ENCODE peak calls at places on chromosomes 2 and 18, in five cellular contexts. One of them, this sample, is unnamed. For H3K4me1 and H3K36me3, the result is how much of the 10 kb centered on the place peaks cover.

GRCh38 chr2:30425326-30425725 is 21.7 kb upstream of the LCLAT1 start:
- DNase-seq in K562: no peak
- DNase-seq in neural progenitor cell: no peak
- DNase-seq in SJSA1: no peak
- DNase-seq in lower lobe of right lung: no peak
- DNase-seq in this sample: peak

GRCh38 chr2:99565227-99565626 is 75.4 kb upstream of the REV1 start:
- DNase-seq in K562: no peak
- DNase-seq in neural progenitor cell: no peak
- DNase-seq in SJSA1: no peak
- DNase-seq in lower lobe of right lung: no peak
- DNase-seq in this sample: no peak

GRCh38 chr18:7760967-7761946 is 194.1 kb downstream of the PTPRM start:
- DNase-seq in K562: no peak
- DNase-seq in neural progenitor cell: no peak
- DNase-seq in SJSA1: no peak
- DNase-seq in lower lobe of right lung: no peak
- DNase-seq in this sample: no peak

GRCh38 chr2:23519334-23519651 is 134.3 kb downstream of the KLHL29 start:
- DNase-seq in K562: no peak
- DNase-seq in neural progenitor cell: no peak
- DNase-seq in SJSA1: no peak
- DNase-seq in lower lobe of right lung: no peak
- DNase-seq in this sample: peak

GRCh38 chr2:132270255-132270654 is 108.5 kb upstream of the ANKRD30BL start:
- DNase-seq in K562: no peak
- DNase-seq in neural progenitor cell: no peak
- DNase-seq in SJSA1: no peak
- DNase-seq in lower lobe of right lung: no peak
- DNase-seq in this sample: no peak

GRCh38 chr2:18357537-18357936 is 202.9 kb downstream of the RDH14 start:
- DNase-seq in K562: no peak
- DNase-seq in neural progenitor cell: no peak
- DNase-seq in SJSA1: no peak
- DNase-seq in lower lobe of right lung: no peak
- DNase-seq in this sample: no peak

GRCh38 chr2:181025004-181025403 is 44.6 kb downstream of the UBE2E3 start:
- DNase-seq in K562: no peak
- DNase-seq in neural progenitor cell: no peak
- DNase-seq in SJSA1: no peak
- DNase-seq in lower lobe of right lung: no peak
- DNase-seq in this sample: no peak

GRCh38 chr18:45107425-45107824 is 426.7 kb downstream of the SETBP1 start:
- DNase-seq in K562: no peak
- DNase-seq in neural progenitor cell: no peak
- DNase-seq in SJSA1: no peak
- DNase-seq in lower lobe of right lung: no peak
- DNase-seq in this sample: no peak

GRCh38 chr2:186653511-186653910 is 40.3 kb upstream of the FAM171B start:
- DNase-seq in K562: no peak
- DNase-seq in neural progenitor cell: no peak
- DNase-seq in SJSA1: no peak
- DNase-seq in lower lobe of right lung: no peak
- DNase-seq in this sample: no peak

GRCh38 chr2:16477648-16478047 is 188.0 kb downstream of the CYRIA start:
- DNase-seq in K562: no peak
- DNase-seq in neural progenitor cell: no peak
- DNase-seq in SJSA1: no peak
- DNase-seq in lower lobe of right lung: no peak
- DNase-seq in this sample: no peak

GRCh38 chr2:217147751-217148318 is 288.0 kb upstream of the TNP1 start:
- DNase-seq in K562: peak
- DNase-seq in neural progenitor cell: no peak
- DNase-seq in SJSA1: no peak
- DNase-seq in lower lobe of right lung: no peak
- DNase-seq in this sample: no peak

GRCh38 chr2:120589782-120590608 is 145.7 kb upstream of the GLI2 start:
- DNase-seq in K562: no peak
- DNase-seq in neural progenitor cell: no peak
- DNase-seq in SJSA1: peak
- DNase-seq in lower lobe of right lung: no peak
- DNase-seq in this sample: no peak

GRCh38 chr2:152369176-152369860 is 34.3 kb downstream of the FMNL2 start:
- DNase-seq in K562: no peak
- DNase-seq in neural progenitor cell: no peak
- DNase-seq in SJSA1: peak
- DNase-seq in lower lobe of right lung: no peak
- DNase-seq in this sample: no peak

GRCh38 chr2:45862843-45863242 is 211.4 kb downstream of the PRKCE start:
- DNase-seq in K562: no peak
- DNase-seq in neural progenitor cell: no peak
- DNase-seq in SJSA1: no peak
- DNase-seq in lower lobe of right lung: no peak
- DNase-seq in this sample: no peak

GRCh38 chr2:168559187-168559586 is 103.1 kb downstream of the CERS6 start:
- DNase-seq in K562: no peak
- DNase-seq in neural progenitor cell: no peak
- DNase-seq in SJSA1: no peak
- DNase-seq in lower lobe of right lung: no peak
- DNase-seq in this sample: no peak

GRCh38 chr2:109475531-109476210 is 138.1 kb downstream of the SEPTIN10 start:
- DNase-seq in K562: no peak
- DNase-seq in neural progenitor cell: no peak
- DNase-seq in SJSA1: no peak
- DNase-seq in lower lobe of right lung: peak
- DNase-seq in this sample: no peak

GRCh38 chr2:109636290-109636675 is 22.1 kb downstream of the SOWAHC start:
- DNase-seq in K562: no peak
- DNase-seq in neural progenitor cell: no peak
- DNase-seq in SJSA1: no peak
- DNase-seq in lower lobe of right lung: no peak
- DNase-seq in this sample: no peak

GRCh38 chr2:210540471-210541257 is 15.7 kb upstream of the CPS1 start:
- DNase-seq in K562: no peak
- DNase-seq in neural progenitor cell: no peak
- DNase-seq in SJSA1: no peak
- DNase-seq in lower lobe of right lung: no peak
- DNase-seq in this sample: no peak

GRCh38 chr2:112795720-112796119 is 11.4 kb upstream of the IL1A start:
- DNase-seq in K562: no peak
- DNase-seq in neural progenitor cell: no peak
- DNase-seq in SJSA1: no peak
- DNase-seq in lower lobe of right lung: no peak
- DNase-seq in this sample: no peak

GRCh38 chr2:37766087-37766486 is 94.6 kb upstream of the CDC42EP3 start:
- DNase-seq in K562: no peak
- DNase-seq in neural progenitor cell: no peak
- DNase-seq in SJSA1: peak
- DNase-seq in lower lobe of right lung: no peak
- DNase-seq in this sample: no peak

GRCh38 chr2:152421521-152422367 is 86.8 kb downstream of the FMNL2 start:
- DNase-seq in K562: no peak
- DNase-seq in neural progenitor cell: no peak
- DNase-seq in SJSA1: peak
- DNase-seq in lower lobe of right lung: no peak
- DNase-seq in this sample: peak

GRCh38 chr2:132725716-132726115 is 55.7 kb upstream of the LYPD1 start:
- DNase-seq in K562: no peak
- DNase-seq in neural progenitor cell: no peak
- DNase-seq in SJSA1: no peak
- DNase-seq in lower lobe of right lung: no peak
- DNase-seq in this sample: no peak

GRCh38 chr2:102103284-102103683 is 39.3 kb upstream of the IL1R1 start:
- DNase-seq in K562: no peak
- DNase-seq in neural progenitor cell: no peak
- DNase-seq in SJSA1: no peak
- DNase-seq in lower lobe of right lung: no peak
- DNase-seq in this sample: no peak

GRCh38 chr2:102101097-102101843 is 41.3 kb upstream of the IL1R1 start:
- DNase-seq in K562: no peak
- DNase-seq in neural progenitor cell: no peak
- DNase-seq in SJSA1: no peak
- DNase-seq in lower lobe of right lung: no peak
- DNase-seq in this sample: no peak

GRCh38 chr2:102101844-102102635 is 40.5 kb upstream of the IL1R1 start:
- DNase-seq in K562: no peak
- DNase-seq in neural progenitor cell: no peak
- DNase-seq in SJSA1: no peak
- DNase-seq in lower lobe of right lung: no peak
- DNase-seq in this sample: no peak

GRCh38 chr2:102106133-102106556 is 36.4 kb upstream of the IL1R1 start:
- DNase-seq in K562: no peak
- DNase-seq in neural progenitor cell: no peak
- DNase-seq in SJSA1: peak
- DNase-seq in lower lobe of right lung: no peak
- DNase-seq in this sample: no peak

GRCh38 chr2:102103992-102104871 is 38.3 kb upstream of the IL1R1 start:
- DNase-seq in K562: no peak
- DNase-seq in neural progenitor cell: no peak
- DNase-seq in SJSA1: peak
- DNase-seq in lower lobe of right lung: peak
- DNase-seq in this sample: peak
- H3K4me1 ChIP-seq in K562: under half
- H3K4me1 ChIP-seq in neural progenitor cell: under half
- H3K4me1 ChIP-seq in SJSA1: under half
- H3K4me1 ChIP-seq in lower lobe of right lung: under half
- H3K4me1 ChIP-seq in this sample: under half

GRCh38 chr2:42848270-42848669 is 55.9 kb upstream of the HAAO start:
- DNase-seq in K562: no peak
- DNase-seq in neural progenitor cell: no peak
- DNase-seq in SJSA1: no peak
- DNase-seq in lower lobe of right lung: no peak
- DNase-seq in this sample: peak
- H3K27ac ChIP-seq in K562: no peak
- H3K27ac ChIP-seq in neural progenitor cell: no peak
- H3K27ac ChIP-seq in SJSA1: no peak
- H3K27ac ChIP-seq in lower lobe of right lung: no peak
- H3K27ac ChIP-seq in this sample: no peak

DNA sequence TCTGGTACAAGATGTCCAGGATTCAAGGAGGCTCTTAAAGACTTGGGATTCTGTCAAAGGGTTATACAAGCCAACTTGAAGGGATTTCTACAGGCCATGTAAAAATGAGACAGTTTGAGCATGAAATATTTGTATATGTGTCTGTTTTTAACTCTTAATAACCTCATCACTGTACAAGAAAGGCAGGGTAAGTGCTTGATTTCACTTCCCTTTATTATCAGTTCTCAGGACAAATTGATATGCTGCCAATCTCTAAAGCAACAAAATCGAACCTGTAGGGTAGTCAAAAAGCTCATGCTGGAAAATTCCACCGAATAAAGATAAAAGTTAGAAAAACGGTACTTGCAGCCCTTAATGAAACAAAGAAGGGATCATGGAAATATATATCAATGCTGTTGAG is 14.1 kb downstream of the COPS8 start:
- DNase-seq in K562: no peak
- DNase-seq in neural progenitor cell: no peak
- DNase-seq in SJSA1: no peak
- DNase-seq in lower lobe of right lung: no peak
- DNase-seq in this sample: no peak
- H3K36me3 ChIP-seq in K562: half or more
- H3K36me3 ChIP-seq in neural progenitor cell: under half
- H3K36me3 ChIP-seq in SJSA1: half or more
- H3K36me3 ChIP-seq in lower lobe of right lung: half or more
- H3K36me3 ChIP-seq in this sample: under half

DNA sequence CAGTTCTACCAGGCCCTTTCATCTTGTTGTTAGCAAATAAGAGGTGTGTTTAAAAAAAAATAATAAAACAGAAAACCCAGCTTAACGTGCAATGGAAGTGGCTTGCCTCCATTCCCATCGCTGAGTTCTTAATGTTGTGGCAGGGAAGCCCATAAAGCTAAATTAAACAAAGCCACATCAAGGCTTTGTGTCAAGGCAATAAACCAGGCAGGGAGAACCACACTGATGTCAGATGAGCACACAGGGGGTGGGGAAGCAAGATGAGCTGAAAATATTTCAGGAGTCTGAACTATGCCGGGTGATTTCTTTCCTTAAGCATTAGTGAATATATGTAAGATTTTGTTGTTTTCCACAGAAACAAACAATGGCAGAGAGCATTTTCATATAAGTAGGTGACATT is 73.5 kb downstream of the PHLPP1 start:
- DNase-seq in K562: no peak
- DNase-seq in neural progenitor cell: no peak
- DNase-seq in SJSA1: peak
- DNase-seq in lower lobe of right lung: no peak
- DNase-seq in this sample: no peak
- H3K4me1 ChIP-seq in K562: under half
- H3K4me1 ChIP-seq in neural progenitor cell: half or more
- H3K4me1 ChIP-seq in SJSA1: under half
- H3K4me1 ChIP-seq in lower lobe of right lung: under half
- H3K4me1 ChIP-seq in this sample: under half

DNA sequence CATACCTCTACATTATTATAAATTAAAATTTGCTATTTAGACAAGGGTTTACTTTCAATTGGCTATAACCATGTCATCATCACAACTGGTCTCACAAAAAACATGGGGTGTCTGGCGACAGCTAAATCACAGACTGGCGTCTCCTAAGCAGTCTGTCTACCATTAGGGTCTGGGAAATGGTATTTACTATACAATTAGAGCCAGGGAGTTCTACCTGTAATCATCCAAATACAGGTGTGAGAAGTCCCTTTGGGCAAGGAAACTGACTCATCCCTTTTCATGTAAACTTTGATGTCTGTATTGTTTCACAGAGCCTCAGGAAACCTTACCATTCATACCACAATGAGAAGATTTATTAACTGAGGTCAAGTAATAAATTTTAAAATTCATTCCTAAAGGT is 126.7 kb downstream of the OLA1 start:
- DNase-seq in K562: no peak
- DNase-seq in neural progenitor cell: no peak
- DNase-seq in SJSA1: no peak
- DNase-seq in lower lobe of right lung: no peak
- DNase-seq in this sample: no peak
- H3K27ac ChIP-seq in K562: no peak
- H3K27ac ChIP-seq in neural progenitor cell: no peak
- H3K27ac ChIP-seq in SJSA1: no peak
- H3K27ac ChIP-seq in lower lobe of right lung: no peak
- H3K27ac ChIP-seq in this sample: no peak

This sample was measured in aorta.